ENCODE peak calls at places on chromosomes 1 and 21, in seven cellular contexts. N, D, S, E, M, Q and V are unnamed samples.
A peak's percentile ranks its signal among the peaks of the same experiment; 100 is the strongest.

GRCh38 chr1:234564035-234565029 is 45.6 kb downstream of the IRF2BP2 start:
- DNase-seq in Q (no peak), S (peak; percentile 90), N (no peak), E (no peak), M (peak; percentile 82), D (peak; percentile 49), V (peak; percentile 88)

GRCh38 chr1:181092883-181093282 is 4.4 kb downstream of the IER5 start:
- DNase-seq in S (no peak), E (no peak), D (no peak), N (no peak), Q (no peak), M (no peak), V (no peak)

GRCh38 chr1:175679931-175680652 is 63.3 kb downstream of the TNR start:
- DNase-seq in N (no peak), Q (no peak), E (no peak), M (no peak), S (no peak), D (no peak), V (no peak)

GRCh38 chr1:46173361-46173856 is 1.5 kb upstream of the TSPAN1 start:
- DNase-seq in N (no peak), M (no peak), E (no peak), D (no peak), S (no peak), Q (no peak), V (no peak)

GRCh38 chr1:38021969-38022368 is 9.4 kb downstream of the UTP11 start:
- DNase-seq in S (no peak), D (no peak), Q (no peak), E (no peak), M (no peak), N (no peak), V (no peak)

GRCh38 chr1:234591131-234591530 is 18.8 kb downstream of the IRF2BP2 start:
- DNase-seq in D (no peak), S (no peak), Q (no peak), E (no peak), M (no peak), N (no peak), V (no peak)

GRCh38 chr1:109895720-109896504 is 14.7 kb upstream of the CSF1 start:
- DNase-seq in Q (no peak), M (no peak), S (no peak), D (no peak), E (peak; percentile 52), N (no peak), V (peak; percentile 76)

GRCh38 chr1:235595079-235595478 is 54.5 kb downstream of the GNG4 start:
- DNase-seq in E (no peak), N (no peak), D (no peak), M (no peak), S (no peak), Q (no peak), V (no peak)

GRCh38 chr1:96845464-96845863 is 123.9 kb downstream of the PTBP2 start:
- DNase-seq in N (peak; percentile 57), D (peak; percentile 30), S (peak; percentile 15), Q (no peak), E (no peak), M (peak; percentile 7), V (no peak)

GRCh38 chr1:203569490-203570318 is 56.9 kb upstream of the ATP2B4 start:
- DNase-seq in D (no peak), N (no peak), S (no peak), Q (no peak), E (no peak), M (no peak), V (peak; percentile 67)

GRCh38 chr21:26405071-26405470 is 168.0 kb downstream of the CYYR1 start:
- DNase-seq in M (no peak), N (no peak), S (no peak), D (no peak), E (no peak), Q (no peak), V (no peak)

GRCh38 chr1:180927348-180927747 is 14.7 kb downstream of the KIAA1614 start:
- DNase-seq in M (no peak), N (no peak), D (no peak), Q (no peak), E (peak; percentile 56), S (no peak), V (no peak)

GRCh38 chr1:110612060-110612745 is 6.0 kb upstream of the KCNA2 start:
- DNase-seq in E (no peak), S (no peak), M (no peak), Q (no peak), N (peak; percentile 34), D (no peak), V (peak; percentile 45)

GRCh38 chr1:218620956-218621355 is 275.8 kb downstream of the TGFB2 start:
- DNase-seq in M (peak; percentile 13), N (no peak), S (no peak), Q (no peak), D (no peak), E (no peak), V (no peak)

GRCh38 chr1:107750364-107750959 is 214.5 kb downstream of the VAV3 start:
- DNase-seq in D (peak; percentile 52), S (peak; percentile 24), E (no peak), N (peak; percentile 94), M (peak; percentile 18), Q (no peak), V (peak; percentile 50)
- TF ChIP-seq CTCF in D (peak; percentile 54), S (peak; percentile 61), E (peak; percentile 44), N (no peak), M (peak; percentile 81), Q (peak; percentile 18), V (peak; percentile 96)

DNA sequence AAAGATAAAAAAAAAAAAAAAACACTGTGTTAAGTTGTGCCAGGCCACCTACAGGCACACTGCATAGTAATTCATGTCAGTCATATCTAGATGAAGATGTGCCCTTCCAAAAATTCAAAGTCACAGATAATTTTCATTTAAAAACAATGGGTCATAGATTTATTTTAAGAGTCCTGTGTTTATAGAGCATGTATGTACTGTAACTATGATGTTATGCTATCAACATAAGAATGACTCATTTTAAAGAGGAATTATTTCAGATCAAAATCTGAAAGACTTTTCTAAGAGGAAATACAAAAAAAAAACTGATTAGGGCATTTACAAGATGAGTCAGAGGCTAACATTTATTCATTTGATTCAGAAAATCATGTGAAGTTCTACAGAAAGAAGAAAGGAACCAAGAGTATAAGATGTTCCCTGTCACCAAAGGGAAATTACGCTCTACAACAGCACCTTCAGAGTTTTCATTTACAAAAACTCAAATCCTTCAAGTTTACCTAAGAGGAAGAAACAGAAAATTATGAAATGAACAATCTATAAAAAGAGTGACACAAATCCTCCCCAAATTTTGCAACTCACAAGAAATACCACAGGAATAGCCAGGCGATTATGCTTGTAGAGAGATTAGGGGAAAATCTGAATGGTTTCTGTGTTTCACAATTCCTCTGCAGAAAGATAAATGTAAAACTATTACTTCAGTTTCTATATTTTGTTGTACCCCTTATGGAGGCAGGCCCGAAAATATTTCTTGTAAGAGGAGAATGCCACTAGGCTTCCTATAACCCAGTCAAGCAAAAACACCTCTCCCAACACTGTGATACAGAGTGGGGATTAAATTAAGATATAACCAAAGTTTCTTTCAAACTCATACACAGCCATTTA is 13.8 kb downstream of the TP53BP2 start:
- DNase-seq in D (no peak), E (no peak), M (peak; percentile 38), S (no peak), N (no peak), Q (no peak), V (peak; percentile 90)
- H3K4me1 ChIP-seq in D (peaks cover 23% of the 10 kb centered on the region), E (peaks cover 74% of the 10 kb centered on the region), M (peaks cover 49% of the 10 kb centered on the region), S (peaks cover 30% of the 10 kb centered on the region), N (peaks cover 4% of the 10 kb centered on the region), Q (no peaks in the 10 kb centered on the region), V (peaks cover 63% of the 10 kb centered on the region)

GRCh38 chr1:29234471-29234870 is 1.9 kb upstream of the PTPRU start:
- DNase-seq in E (no peak), D (no peak), S (no peak), N (no peak), M (no peak), Q (no peak), V (no peak)

GRCh38 chr1:29230204-29230552 is 556 bp downstream of the MECR start:
- DNase-seq in D (no peak), Q (no peak), E (no peak), M (no peak), N (no peak), S (no peak), V (no peak)

GRCh38 chr1:29227511-29227910 is 3.2 kb downstream of the MECR start:
- DNase-seq in M (no peak), Q (no peak), S (no peak), E (no peak), N (no peak), D (peak; percentile 46), V (peak; percentile 85)

GRCh38 chr1:29233693-29234092 is 2.6 kb upstream of the PTPRU start:
- DNase-seq in N (no peak), M (no peak), S (no peak), D (no peak), Q (no peak), E (no peak), V (no peak)

GRCh38 chr1:29230553-29231378 is at the start of gene MECR:
- DNase-seq in S (peak; percentile 88), D (peak; percentile 93), M (peak; percentile 80), Q (peak; percentile 96), E (peak; percentile 94), N (peak; percentile 96), V (peak; percentile 61)
- TF ChIP-seq CTCF in S (peak; percentile 20), D (peak; percentile 20), M (peak; percentile 17), Q (no peak), E (peak; percentile 35), N (no peak), V (no peak)

GRCh38 chr1:64936958-64937357 is 29.4 kb downstream of the JAK1 start:
- DNase-seq in M (no peak), N (no peak), D (no peak), Q (no peak), E (no peak), S (no peak), V (no peak)

GRCh38 chr1:64932962-64933295 is 33.4 kb downstream of the JAK1 start:
- DNase-seq in N (no peak), S (no peak), M (no peak), D (no peak), Q (no peak), E (no peak), V (no peak)

GRCh38 chr1:64934115-64934880 is 32.1 kb downstream of the JAK1 start:
- DNase-seq in M (peak; percentile 63), E (no peak), S (no peak), D (no peak), N (no peak), Q (no peak), V (no peak)

GRCh38 chr1:64935551-64936158 is 30.7 kb downstream of the JAK1 start:
- DNase-seq in M (no peak), S (no peak), Q (no peak), N (no peak), E (no peak), D (no peak), V (no peak)

DNA sequence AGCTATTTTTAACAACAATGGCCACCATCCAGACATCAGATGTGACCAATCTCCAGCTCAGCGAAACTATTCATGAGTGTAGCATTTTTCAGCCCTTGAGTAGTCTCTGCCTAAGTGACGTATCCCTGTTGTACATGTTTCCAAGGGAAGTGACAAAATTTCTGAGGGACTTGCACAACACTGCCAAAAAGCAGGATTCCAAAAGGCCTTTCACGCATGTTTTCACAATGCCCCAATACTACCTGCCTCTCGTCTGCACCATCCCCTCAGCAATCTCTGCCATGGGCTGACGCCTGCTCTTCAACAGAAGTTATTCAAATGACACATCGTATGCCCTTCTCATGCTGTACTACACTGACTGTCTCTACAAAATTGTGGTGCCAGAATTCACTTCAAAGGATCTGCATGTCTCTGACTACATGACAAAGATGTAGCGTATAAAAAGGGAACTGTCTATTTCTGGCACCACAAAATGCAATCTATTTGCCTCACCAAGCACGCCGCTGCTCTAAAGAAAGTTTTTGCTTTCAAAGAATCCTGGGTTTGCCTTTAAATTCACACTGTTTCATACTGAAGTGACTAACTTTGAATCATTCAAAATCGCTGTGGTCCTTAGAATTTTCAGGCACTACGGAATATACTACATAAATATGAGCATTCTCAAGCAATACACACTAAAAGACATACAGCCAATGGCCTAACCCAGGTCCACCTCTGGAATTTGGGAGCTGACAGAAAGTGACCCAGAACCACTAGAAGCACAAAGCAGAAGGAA is 32.9 kb downstream of the JAK1 start:
- DNase-seq in N (peak; percentile 23), S (no peak), E (no peak), D (no peak), M (no peak), Q (peak; percentile 78), V (no peak)
- H3K4me1 ChIP-seq in N (peaks cover 10% of the 10 kb centered on the region), S (peaks cover 25% of the 10 kb centered on the region), E (peaks cover 62% of the 10 kb centered on the region), D (no peaks in the 10 kb centered on the region), M (peaks cover 67% of the 10 kb centered on the region), Q (no peaks in the 10 kb centered on the region), V (peaks cover 15% of the 10 kb centered on the region)